ENCODE peak calls at places on chromosome X, in six cellular contexts. One of them, this sample, is unnamed.

GRCh38 chrX:114626323-114626722 is 42.4 kb downstream of the HTR2C start:
- DNase-seq in fibroblast of the aortic adventitia: peak; percentile 50
- DNase-seq in right atrium auricular region: no peak
- DNase-seq in IMR-90: peak; percentile 3
- DNase-seq in ovary: no peak
- DNase-seq in tibial artery: no peak
- DNase-seq in this sample: peak; percentile 44

GRCh38 chrX:134999469-134999868 is 8.7 kb downstream of the SMIM10 start:
- DNase-seq in fibroblast of the aortic adventitia: peak; percentile 71
- DNase-seq in ovary: no peak
- DNase-seq in IMR-90: peak; percentile 69
- DNase-seq in tibial artery: no peak
- DNase-seq in right atrium auricular region: no peak
- DNase-seq in this sample: peak; percentile 71

GRCh38 chrX:41553688-41554087 is 106.5 kb downstream of the NYX start:
- DNase-seq in IMR-90: peak; percentile 69
- DNase-seq in tibial artery: no peak
- DNase-seq in ovary: no peak
- DNase-seq in right atrium auricular region: no peak
- DNase-seq in fibroblast of the aortic adventitia: peak; percentile 37
- DNase-seq in this sample: no peak

GRCh38 chrX:153688900-153689590 is 1.3 kb downstream of the SLC6A8 start:
- DNase-seq in IMR-90: peak; percentile 6
- DNase-seq in ovary: peak; percentile 56
- DNase-seq in tibial artery: peak; percentile 89
- DNase-seq in right atrium auricular region: no peak
- DNase-seq in fibroblast of the aortic adventitia: peak; percentile 21
- DNase-seq in this sample: no peak

GRCh38 chrX:105191878-105192277 is 28.6 kb downstream of the TEX13A start:
- DNase-seq in tibial artery: no peak
- DNase-seq in ovary: no peak
- DNase-seq in right atrium auricular region: no peak
- DNase-seq in fibroblast of the aortic adventitia: no peak
- DNase-seq in IMR-90: no peak
- DNase-seq in this sample: peak; percentile 48

GRCh38 chrX:43552166-43552565 is 103.9 kb upstream of the MAOA start:
- DNase-seq in fibroblast of the aortic adventitia: no peak
- DNase-seq in right atrium auricular region: no peak
- DNase-seq in tibial artery: no peak
- DNase-seq in IMR-90: no peak
- DNase-seq in ovary: no peak
- DNase-seq in this sample: no peak

GRCh38 chrX:108171671-108172070 is 80.1 kb downstream of the ATG4A start:
- DNase-seq in ovary: no peak
- DNase-seq in fibroblast of the aortic adventitia: no peak
- DNase-seq in right atrium auricular region: no peak
- DNase-seq in tibial artery: no peak
- DNase-seq in IMR-90: no peak
- DNase-seq in this sample: no peak

GRCh38 chrX:71619193-71619592 is 882 bp upstream of the CXCR3 start:
- DNase-seq in IMR-90: no peak
- DNase-seq in right atrium auricular region: no peak
- DNase-seq in tibial artery: no peak
- DNase-seq in ovary: no peak
- DNase-seq in fibroblast of the aortic adventitia: no peak
- DNase-seq in this sample: no peak

GRCh38 chrX:1400731-1401471 is 9.0 kb upstream of the SLC25A6 start:
- DNase-seq in tibial artery: peak; percentile 59
- DNase-seq in IMR-90: no peak
- DNase-seq in ovary: peak; percentile 36
- DNase-seq in fibroblast of the aortic adventitia: no peak
- DNase-seq in right atrium auricular region: no peak
- DNase-seq in this sample: no peak

GRCh38 chrX:119389214-119389613 is 9.9 kb upstream of the SLC25A43 start:
- DNase-seq in fibroblast of the aortic adventitia: no peak
- DNase-seq in tibial artery: no peak
- DNase-seq in ovary: no peak
- DNase-seq in IMR-90: no peak
- DNase-seq in right atrium auricular region: no peak
- DNase-seq in this sample: no peak

GRCh38 chrX:21723097-21723496 is 34.8 kb downstream of the SMPX start:
- DNase-seq in ovary: no peak
- DNase-seq in right atrium auricular region: no peak
- DNase-seq in tibial artery: no peak
- DNase-seq in IMR-90: peak; percentile 14
- DNase-seq in fibroblast of the aortic adventitia: peak; percentile 34
- DNase-seq in this sample: no peak

GRCh38 chrX:106698693-106699092 is 27.8 kb upstream of the RNF128 start:
- DNase-seq in IMR-90: peak; percentile 67
- DNase-seq in fibroblast of the aortic adventitia: peak; percentile 49
- DNase-seq in ovary: no peak
- DNase-seq in tibial artery: no peak
- DNase-seq in right atrium auricular region: no peak
- DNase-seq in this sample: peak; percentile 40

GRCh38 chrX:23699636-23700194 is 32.4 kb downstream of the PRDX4 start:
- DNase-seq in fibroblast of the aortic adventitia: peak; percentile 19
- DNase-seq in IMR-90: peak; percentile 14
- DNase-seq in tibial artery: no peak
- DNase-seq in ovary: peak; percentile 48
- DNase-seq in right atrium auricular region: peak; percentile 63
- DNase-seq in this sample: peak; percentile 2

GRCh38 chrX:147403075-147403474 is 508.6 kb upstream of the FMR1 start:
- DNase-seq in ovary: no peak
- DNase-seq in tibial artery: no peak
- DNase-seq in fibroblast of the aortic adventitia: no peak
- DNase-seq in right atrium auricular region: no peak
- DNase-seq in IMR-90: no peak
- DNase-seq in this sample: no peak

GRCh38 chrX:49910344-49910743 is 12.1 kb upstream of the CLCN5 start:
- DNase-seq in fibroblast of the aortic adventitia: no peak
- DNase-seq in IMR-90: no peak
- DNase-seq in right atrium auricular region: no peak
- DNase-seq in tibial artery: no peak
- DNase-seq in ovary: no peak
- DNase-seq in this sample: no peak

DNA sequence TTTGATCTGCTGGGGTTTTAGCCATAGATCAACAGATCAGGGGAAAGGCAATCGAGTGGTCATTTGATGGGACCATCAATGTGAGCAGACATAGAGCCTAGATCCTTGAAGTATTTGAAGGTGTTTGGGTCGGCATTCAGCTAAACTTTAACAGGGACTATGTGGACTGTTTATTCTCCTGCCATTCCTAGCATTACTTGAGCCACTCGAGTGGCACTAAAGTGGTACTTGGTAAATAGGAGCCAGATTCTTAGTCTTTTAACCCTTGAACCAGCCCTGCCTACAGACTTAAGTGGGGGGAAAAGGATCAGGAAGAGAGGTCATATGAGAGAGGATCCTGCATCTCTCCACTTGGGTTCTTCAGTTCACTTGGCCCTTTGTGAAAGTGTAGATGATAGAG is 3.8 kb downstream of the MSN start:
- DNase-seq in fibroblast of the aortic adventitia: no peak
- DNase-seq in IMR-90: no peak
- DNase-seq in tibial artery: no peak
- DNase-seq in ovary: no peak
- DNase-seq in right atrium auricular region: no peak
- DNase-seq in this sample: no peak
- H3K4me3 ChIP-seq in fibroblast of the aortic adventitia: peak overlapping the region; percentile 31
- H3K4me3 ChIP-seq in IMR-90: peak overlapping the region; percentile 11
- H3K4me3 ChIP-seq in tibial artery: peak overlapping the region; percentile 90
- H3K4me3 ChIP-seq in ovary: no peak overlapping the region
- H3K4me3 ChIP-seq in right atrium auricular region: no peak overlapping the region
- H3K4me3 ChIP-seq in this sample: no peak overlapping the region

DNA sequence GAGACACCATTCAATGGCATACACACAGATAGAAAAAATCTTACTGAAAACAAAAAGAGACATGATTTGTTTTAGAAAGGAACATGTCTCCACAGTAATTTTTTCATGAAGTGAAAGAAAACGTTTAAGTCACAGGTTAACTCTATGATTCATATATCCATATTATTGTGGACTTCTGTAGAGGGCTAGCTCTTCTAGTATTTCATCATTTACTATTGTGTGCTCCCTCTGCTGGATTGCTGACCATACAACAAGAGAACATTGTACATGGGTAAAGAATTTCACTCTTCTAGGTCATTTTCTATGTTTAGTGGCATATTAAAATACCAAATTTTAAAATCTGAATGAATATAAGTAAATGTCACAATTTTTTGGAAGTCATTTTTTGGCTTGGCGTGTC is 91.8 kb upstream of the POU3F4 start:
- DNase-seq in IMR-90: no peak
- DNase-seq in tibial artery: no peak
- DNase-seq in fibroblast of the aortic adventitia: no peak
- DNase-seq in right atrium auricular region: no peak
- DNase-seq in ovary: no peak
- DNase-seq in this sample: peak; percentile 5
- TF ChIP-seq CTCF in IMR-90: peak; percentile 23
- TF ChIP-seq CTCF in tibial artery: no peak
- TF ChIP-seq CTCF in fibroblast of the aortic adventitia: peak; percentile 7
- TF ChIP-seq CTCF in right atrium auricular region: no peak
- TF ChIP-seq CTCF in ovary: no peak
- TF ChIP-seq CTCF in this sample: no peak

GRCh38 chrX:30308263-30309138 is 689 bp downstream of the NR0B1 start:
- DNase-seq in ovary: peak; percentile 57
- DNase-seq in IMR-90: no peak
- DNase-seq in fibroblast of the aortic adventitia: no peak
- DNase-seq in tibial artery: no peak
- DNase-seq in right atrium auricular region: no peak
- DNase-seq in this sample: peak; percentile 18
- H3K4me3 ChIP-seq in ovary: peak overlapping the region; percentile 18
- H3K4me3 ChIP-seq in IMR-90: no peak overlapping the region
- H3K4me3 ChIP-seq in fibroblast of the aortic adventitia: peak overlapping the region; percentile 22
- H3K4me3 ChIP-seq in tibial artery: no peak overlapping the region
- H3K4me3 ChIP-seq in right atrium auricular region: no peak overlapping the region
- H3K4me3 ChIP-seq in this sample: peak overlapping the region; percentile 5

GRCh38 chrX:30821116-30821515 is 67.9 kb downstream of the TAB3 start:
- DNase-seq in IMR-90: no peak
- DNase-seq in tibial artery: no peak
- DNase-seq in fibroblast of the aortic adventitia: no peak
- DNase-seq in right atrium auricular region: no peak
- DNase-seq in ovary: no peak
- DNase-seq in this sample: peak; percentile 8
- TF ChIP-seq CTCF in IMR-90: no peak
- TF ChIP-seq CTCF in tibial artery: no peak
- TF ChIP-seq CTCF in fibroblast of the aortic adventitia: no peak
- TF ChIP-seq CTCF in right atrium auricular region: no peak
- TF ChIP-seq CTCF in ovary: no peak
- TF ChIP-seq CTCF in this sample: peak; percentile 6